ENCODE peak calls at places on chromosomes 13 and 19, in four cellular contexts. Z, J, S and L are unnamed samples.

GRCh38 chr13:47594833-47595232 is 406.2 kb downstream of the SUCLA2 start:
- DNase-seq in S (no peak), J (no peak), Z (no peak), L (no peak)

GRCh38 chr19:3114811-3115210 is 20.6 kb downstream of the GNA11 start:
- DNase-seq in S (no peak), J (no peak), Z (no peak), L (no peak)

GRCh38 chr13:70708744-70709143 is 600.5 kb upstream of the KLHL1 start:
- DNase-seq in J (no peak), S (no peak), Z (no peak), L (no peak)

GRCh38 chr13:47258384-47258783 is 361.5 kb upstream of the HTR2A start:
- DNase-seq in J (no peak), Z (no peak), S (no peak), L (no peak)

GRCh38 chr19:45322744-45323281 is at the start of gene CKM:
- DNase-seq in Z (no peak), S (no peak), J (no peak), L (no peak)

GRCh38 chr13:102286326-102286725 is 115.5 kb downstream of the FGF14 start:
- DNase-seq in J (no peak), Z (no peak), S (peak), L (no peak)

GRCh38 chr13:49936943-49937273 is 768 bp upstream of the SPRYD7 start:
- DNase-seq in J (no peak), S (no peak), Z (no peak), L (no peak)

GRCh38 chr13:31245974-31246373 is 46.2 kb downstream of the B3GLCT start:
- DNase-seq in J (no peak), Z (no peak), S (no peak), L (no peak)

GRCh38 chr13:27822873-27823311 is 30.6 kb downstream of the GSX1 start:
- DNase-seq in S (peak), Z (no peak), J (no peak), L (no peak)

GRCh38 chr19:2455481-2456300 is 1.1 kb downstream of the LMNB2 start:
- DNase-seq in Z (peak), J (no peak), S (no peak), L (no peak)

GRCh38 chr19:18478545-18479311 is 40.8 kb upstream of the ISYNA1 start:
- DNase-seq in Z (peak), J (peak), S (peak), L (peak)

GRCh38 chr13:104705031-104705750 is 1639.0 kb upstream of the SLC10A2 start:
- DNase-seq in S (no peak), J (no peak), Z (no peak), L (no peak)

GRCh38 chr19:45008554-45008953 is 7.3 kb downstream of the RELB start:
- DNase-seq in S (no peak), J (no peak), Z (no peak), L (no peak)

GRCh38 chr13:41791056-41791455 is 169.9 kb downstream of the VWA8 start:
- DNase-seq in S (peak), J (no peak), Z (no peak), L (no peak)

GRCh38 chr13:71759506-71760225 is 107.3 kb downstream of the DACH1 start:
- DNase-seq in S (no peak), Z (no peak), J (no peak), L (no peak)

GRCh38 chr19:51948979-51949378 is 21.7 kb downstream of the ZNF613 start:
- DNase-seq in S (peak), J (no peak), Z (no peak), L (no peak)

GRCh38 chr19:17829855-17830566 is 8.7 kb upstream of the INSL3 start:
- DNase-seq in J (no peak), Z (no peak), S (peak), L (no peak)

GRCh38 chr19:6092329-6093286 is 17.7 kb downstream of the RFX2 start:
- DNase-seq in Z (no peak), S (peak), J (no peak), L (peak)

GRCh38 chr19:41994521-41994971 is 516 bp upstream of the ATP1A3 start:
- DNase-seq in S (no peak), J (no peak), Z (no peak), L (no peak)

GRCh38 chr19:41745761-41746160 is 9.6 kb upstream of the CEACAM6 start:
- DNase-seq in S (no peak), J (no peak), Z (no peak), L (no peak)

GRCh38 chr13:67554746-67555452 is 324.8 kb upstream of the PCDH9 start:
- DNase-seq in S (no peak), J (no peak), Z (no peak), L (no peak)

GRCh38 chr13:22789027-22789593 is 391.7 kb upstream of the SGCG start:
- DNase-seq in S (no peak), Z (no peak), J (no peak), L (no peak)

GRCh38 chr19:11166281-11167142 is 10.9 kb upstream of the SPC24 start:
- DNase-seq in J (no peak), S (peak), Z (no peak), L (no peak)

GRCh38 chr19:44570984-44571684 is 41.7 kb upstream of the CEACAM20 start:
- DNase-seq in J (peak), S (peak), Z (peak), L (peak)

GRCh38 chr19:10736189-10736588 is 18.3 kb downstream of the DNM2 start:
- DNase-seq in S (no peak), Z (no peak), J (no peak), L (no peak)

GRCh38 chr19:44003461-44004134 is 841 bp downstream of the ZNF230 start:
- DNase-seq in J (no peak), S (peak), Z (peak), L (no peak)

GRCh38 chr19:45100797-45101196 is 7.8 kb downstream of the PPP1R37 start:
- DNase-seq in Z (no peak), J (no peak), S (no peak), L (no peak)

GRCh38 chr19:42114412-42114811 is 17.8 kb downstream of the POU2F2 start:
- DNase-seq in Z (peak), J (no peak), S (no peak), L (no peak)

GRCh38 chr19:19262190-19263057 is 10.7 kb downstream of the TM6SF2 start:
- DNase-seq in J (no peak), Z (no peak), S (no peak), L (no peak)

GRCh38 chr13:98108330-98108729 is 34.6 kb upstream of the FARP1 start:
- DNase-seq in J (no peak), Z (no peak), S (peak), L (no peak)

GRCh38 chr13:90091611-90092010 is 1255.9 kb upstream of the MIR17HG start:
- DNase-seq in S (no peak), Z (no peak), J (no peak), L (no peak)

GRCh38 chr13:112103971-112104872 is 37.3 kb downstream of the SOX1 start:
- DNase-seq in J (no peak), S (no peak), Z (no peak), L (no peak)

GRCh38 chr13:66405908-66406802 is 824.0 kb downstream of the PCDH9 start:
- DNase-seq in S (peak), Z (no peak), J (peak), L (no peak)

GRCh38 chr19:51093510-51094345 is 11.0 kb upstream of the KLK14 start:
- DNase-seq in J (no peak), Z (peak), S (no peak), L (no peak)

GRCh38 chr13:27233964-27234363 is 17.4 kb upstream of the RPL21 start:
- DNase-seq in J (no peak), S (no peak), Z (no peak), L (no peak)

GRCh38 chr19:15680478-15680877 is 7.6 kb downstream of the CYP4F12 start:
- DNase-seq in S (no peak), Z (no peak), J (no peak), L (no peak)

GRCh38 chr19:33794578-33795369 is 1.9 kb upstream of the KCTD15 start:
- DNase-seq in S (peak), J (no peak), Z (no peak), L (no peak)

GRCh38 chr13:73464758-73465628 is 406.2 kb downstream of the KLF5 start:
- DNase-seq in S (no peak), J (no peak), Z (no peak), L (no peak)
- TF ChIP-seq CTCF in S (no peak), J (no peak), Z (no peak), L (no peak)

GRCh38 chr19:7679017-7679720 is 1.5 kb upstream of the TRAPPC5 start:
- DNase-seq in S (no peak), J (no peak), Z (peak), L (peak)
- TF ChIP-seq CTCF in S (no peak), J (no peak), Z (peak), L (peak)

GRCh38 chr19:12657966-12658365 is 8.6 kb downstream of the MAN2B1 start:
- DNase-seq in J (no peak), S (no peak), Z (no peak), L (no peak)
- TF ChIP-seq CTCF in J (no peak), S (no peak), Z (no peak), L (no peak)

GRCh38 chr13:44109986-44110640 is 230.4 kb downstream of the LACC1 start:
- DNase-seq in Z (no peak), S (no peak), J (no peak), L (no peak)
- TF ChIP-seq CTCF in Z (no peak), S (no peak), J (no peak), L (no peak)

GRCh38 chr19:40521276-40521675 is 54.5 kb downstream of the SPTBN4 start:
- DNase-seq in J (no peak), Z (no peak), S (peak), L (no peak)
- TF ChIP-seq CTCF in J (peak), Z (peak), S (peak), L (no peak)